ENCODE peak calls at places on chromosomes 16 and 17, in eight cellular contexts. One of them, this sample, is unnamed.

GRCh38 chr17:79777844-79778503 is at the start of gene CBX2:
- DNase-seq in foreskin keratinocyte: no peak
- DNase-seq in fibroblast of the aortic adventitia: peak
- DNase-seq in GM10248: peak
- DNase-seq in fibroblast of lung: peak
- DNase-seq in NB4: peak
- DNase-seq in NCI-H748 treated with DMSO at 0.1 percent for 48 hours: peak
- DNase-seq in RWPE1: peak
- DNase-seq in this sample: peak

GRCh38 chr16:88290850-88291830 is 91.6 kb upstream of the ZNF469 start:
- DNase-seq in foreskin keratinocyte: no peak
- DNase-seq in fibroblast of the aortic adventitia: no peak
- DNase-seq in GM10248: no peak
- DNase-seq in fibroblast of lung: no peak
- DNase-seq in NB4: no peak
- DNase-seq in NCI-H748 treated with DMSO at 0.1 percent for 48 hours: no peak
- DNase-seq in RWPE1: no peak
- DNase-seq in this sample: no peak

GRCh38 chr17:7932949-7933348 is 943 bp downstream of the CNTROB start:
- DNase-seq in foreskin keratinocyte: no peak
- DNase-seq in fibroblast of the aortic adventitia: peak
- DNase-seq in GM10248: peak
- DNase-seq in fibroblast of lung: peak
- DNase-seq in NB4: peak
- DNase-seq in NCI-H748 treated with DMSO at 0.1 percent for 48 hours: peak
- DNase-seq in RWPE1: peak
- DNase-seq in this sample: peak

GRCh38 chr16:64925166-64925565 is 196.7 kb downstream of the CDH11 start:
- DNase-seq in foreskin keratinocyte: no peak
- DNase-seq in fibroblast of the aortic adventitia: no peak
- DNase-seq in GM10248: no peak
- DNase-seq in fibroblast of lung: no peak
- DNase-seq in NB4: no peak
- DNase-seq in NCI-H748 treated with DMSO at 0.1 percent for 48 hours: no peak
- DNase-seq in RWPE1: no peak
- DNase-seq in this sample: no peak

GRCh38 chr17:48539177-48539576 is 5.7 kb downstream of the HOXB2 start:
- DNase-seq in foreskin keratinocyte: peak
- DNase-seq in fibroblast of the aortic adventitia: peak
- DNase-seq in GM10248: no peak
- DNase-seq in fibroblast of lung: peak
- DNase-seq in NB4: no peak
- DNase-seq in NCI-H748 treated with DMSO at 0.1 percent for 48 hours: no peak
- DNase-seq in RWPE1: no peak
- DNase-seq in this sample: no peak

GRCh38 chr17:45381001-45381400 is 51.7 kb downstream of the ARHGAP27 start:
- DNase-seq in foreskin keratinocyte: no peak
- DNase-seq in fibroblast of the aortic adventitia: peak
- DNase-seq in GM10248: no peak
- DNase-seq in fibroblast of lung: no peak
- DNase-seq in NB4: no peak
- DNase-seq in NCI-H748 treated with DMSO at 0.1 percent for 48 hours: no peak
- DNase-seq in RWPE1: no peak
- DNase-seq in this sample: no peak

GRCh38 chr17:27083408-27084185 is 210.3 kb upstream of the WSB1 start:
- DNase-seq in foreskin keratinocyte: no peak
- DNase-seq in fibroblast of the aortic adventitia: no peak
- DNase-seq in GM10248: no peak
- DNase-seq in fibroblast of lung: no peak
- DNase-seq in NB4: no peak
- DNase-seq in NCI-H748 treated with DMSO at 0.1 percent for 48 hours: no peak
- DNase-seq in RWPE1: no peak
- DNase-seq in this sample: no peak

GRCh38 chr17:38911081-38911730 is 14.2 kb upstream of the LASP1NB start:
- DNase-seq in foreskin keratinocyte: no peak
- DNase-seq in fibroblast of the aortic adventitia: no peak
- DNase-seq in GM10248: no peak
- DNase-seq in fibroblast of lung: no peak
- DNase-seq in NB4: no peak
- DNase-seq in NCI-H748 treated with DMSO at 0.1 percent for 48 hours: no peak
- DNase-seq in RWPE1: no peak
- DNase-seq in this sample: no peak

GRCh38 chr17:77476920-77477805 is 336.4 kb downstream of the SEC14L1 start:
- DNase-seq in foreskin keratinocyte: peak
- DNase-seq in fibroblast of the aortic adventitia: peak
- DNase-seq in GM10248: no peak
- DNase-seq in fibroblast of lung: peak
- DNase-seq in NB4: no peak
- DNase-seq in NCI-H748 treated with DMSO at 0.1 percent for 48 hours: no peak
- DNase-seq in RWPE1: peak
- DNase-seq in this sample: peak

GRCh38 chr17:44533533-44534246 is 23.6 kb upstream of the FZD2 start:
- DNase-seq in foreskin keratinocyte: no peak
- DNase-seq in fibroblast of the aortic adventitia: peak
- DNase-seq in GM10248: peak
- DNase-seq in fibroblast of lung: peak
- DNase-seq in NB4: peak
- DNase-seq in NCI-H748 treated with DMSO at 0.1 percent for 48 hours: peak
- DNase-seq in RWPE1: peak
- DNase-seq in this sample: peak

This sample was measured in lung microvascular endothelial cell.